ENCODE peak calls at places on chromosomes 3 and 15, in six cellular contexts. One of them, this sample, is unnamed.

GRCh38 chr3:137771401-137772230 is 7.5 kb downstream of the SOX14 start:
- DNase-seq in stomach: no peak
- DNase-seq in HCT116: no peak
- DNase-seq in upper lobe of left lung: peak
- DNase-seq in vagina: no peak
- DNase-seq in esophagus muscularis mucosa: no peak
- DNase-seq in this sample: no peak

GRCh38 chr15:27873825-27874224 is 225.3 kb downstream of the OCA2 start:
- DNase-seq in stomach: no peak
- DNase-seq in vagina: no peak
- DNase-seq in upper lobe of left lung: no peak
- DNase-seq in HCT116: no peak
- DNase-seq in esophagus muscularis mucosa: no peak
- DNase-seq in this sample: no peak

GRCh38 chr15:27082019-27082418 is 111.0 kb downstream of the GABRG3 start:
- DNase-seq in vagina: no peak
- DNase-seq in HCT116: no peak
- DNase-seq in upper lobe of left lung: no peak
- DNase-seq in esophagus muscularis mucosa: no peak
- DNase-seq in stomach: no peak
- DNase-seq in this sample: no peak

GRCh38 chr3:156252656-156253055 is 132.3 kb downstream of the KCNAB1 start:
- DNase-seq in upper lobe of left lung: no peak
- DNase-seq in stomach: no peak
- DNase-seq in HCT116: no peak
- DNase-seq in esophagus muscularis mucosa: no peak
- DNase-seq in vagina: no peak
- DNase-seq in this sample: no peak

GRCh38 chr3:182078929-182079328 is 367.2 kb downstream of the SOX2 start:
- DNase-seq in vagina: no peak
- DNase-seq in upper lobe of left lung: no peak
- DNase-seq in stomach: no peak
- DNase-seq in esophagus muscularis mucosa: no peak
- DNase-seq in HCT116: no peak
- DNase-seq in this sample: no peak

GRCh38 chr15:76059320-76060097 is at the start of gene TMEM266:
- DNase-seq in upper lobe of left lung: peak
- DNase-seq in HCT116: no peak
- DNase-seq in vagina: no peak
- DNase-seq in esophagus muscularis mucosa: no peak
- DNase-seq in stomach: peak
- DNase-seq in this sample: no peak

GRCh38 chr15:29670266-29670665 is 152.0 kb downstream of the TJP1 start:
- DNase-seq in vagina: no peak
- DNase-seq in stomach: no peak
- DNase-seq in upper lobe of left lung: no peak
- DNase-seq in HCT116: no peak
- DNase-seq in esophagus muscularis mucosa: no peak
- DNase-seq in this sample: no peak

GRCh38 chr15:82571722-82572222 is 31.5 kb upstream of the RPS17 start:
- DNase-seq in vagina: peak
- DNase-seq in stomach: peak
- DNase-seq in HCT116: no peak
- DNase-seq in esophagus muscularis mucosa: no peak
- DNase-seq in upper lobe of left lung: peak
- DNase-seq in this sample: peak

GRCh38 chr15:41961014-41961518 is 11.3 kb downstream of the EHD4 start:
- DNase-seq in vagina: no peak
- DNase-seq in esophagus muscularis mucosa: no peak
- DNase-seq in upper lobe of left lung: no peak
- DNase-seq in stomach: no peak
- DNase-seq in HCT116: no peak
- DNase-seq in this sample: no peak

GRCh38 chr3:141834296-141834695 is 42.1 kb upstream of the ATP1B3 start:
- DNase-seq in esophagus muscularis mucosa: no peak
- DNase-seq in upper lobe of left lung: no peak
- DNase-seq in HCT116: no peak
- DNase-seq in stomach: no peak
- DNase-seq in vagina: no peak
- DNase-seq in this sample: no peak

GRCh38 chr3:107657971-107658370 is 135.2 kb downstream of the BBX start:
- DNase-seq in esophagus muscularis mucosa: no peak
- DNase-seq in stomach: no peak
- DNase-seq in upper lobe of left lung: no peak
- DNase-seq in vagina: no peak
- DNase-seq in HCT116: no peak
- DNase-seq in this sample: no peak

GRCh38 chr15:57255751-57256150 is 120.6 kb upstream of the CGNL1 start:
- DNase-seq in HCT116: no peak
- DNase-seq in stomach: no peak
- DNase-seq in esophagus muscularis mucosa: no peak
- DNase-seq in vagina: no peak
- DNase-seq in upper lobe of left lung: no peak
- DNase-seq in this sample: no peak

GRCh38 chr3:148796799-148797198 is 30.8 kb upstream of the CPB1 start:
- DNase-seq in upper lobe of left lung: no peak
- DNase-seq in esophagus muscularis mucosa: no peak
- DNase-seq in HCT116: peak
- DNase-seq in stomach: no peak
- DNase-seq in vagina: no peak
- DNase-seq in this sample: no peak

GRCh38 chr15:62549345-62549970 is 384.4 kb upstream of the C2CD4B start:
- DNase-seq in HCT116: peak
- DNase-seq in upper lobe of left lung: no peak
- DNase-seq in vagina: no peak
- DNase-seq in stomach: peak
- DNase-seq in esophagus muscularis mucosa: no peak
- DNase-seq in this sample: no peak

GRCh38 chr3:197793246-197793645 is 2.2 kb downstream of the LRCH3 start:
- DNase-seq in esophagus muscularis mucosa: no peak
- DNase-seq in upper lobe of left lung: no peak
- DNase-seq in vagina: no peak
- DNase-seq in stomach: no peak
- DNase-seq in HCT116: no peak
- DNase-seq in this sample: no peak

GRCh38 chr3:162391301-162391700 is 894.7 kb downstream of the OTOL1 start:
- DNase-seq in upper lobe of left lung: no peak
- DNase-seq in esophagus muscularis mucosa: no peak
- DNase-seq in vagina: no peak
- DNase-seq in HCT116: no peak
- DNase-seq in stomach: no peak
- DNase-seq in this sample: no peak

GRCh38 chr15:29070471-29071192 is 184.9 kb downstream of the APBA2 start:
- DNase-seq in stomach: no peak
- DNase-seq in upper lobe of left lung: no peak
- DNase-seq in vagina: no peak
- DNase-seq in esophagus muscularis mucosa: no peak
- DNase-seq in HCT116: no peak
- DNase-seq in this sample: no peak

GRCh38 chr15:40266828-40267304 is 16.0 kb downstream of the ANKRD63 start:
- DNase-seq in upper lobe of left lung: no peak
- DNase-seq in stomach: peak
- DNase-seq in HCT116: peak
- DNase-seq in vagina: peak
- DNase-seq in esophagus muscularis mucosa: no peak
- DNase-seq in this sample: no peak

GRCh38 chr3:50050361-50050760 is 38.4 kb upstream of the RBM5 start:
- DNase-seq in esophagus muscularis mucosa: no peak
- DNase-seq in HCT116: no peak
- DNase-seq in upper lobe of left lung: no peak
- DNase-seq in vagina: no peak
- DNase-seq in stomach: no peak
- DNase-seq in this sample: no peak

GRCh38 chr3:14775574-14775973 is 43.2 kb upstream of the FGD5 start:
- DNase-seq in vagina: no peak
- DNase-seq in esophagus muscularis mucosa: peak
- DNase-seq in HCT116: no peak
- DNase-seq in upper lobe of left lung: no peak
- DNase-seq in stomach: peak
- DNase-seq in this sample: no peak

GRCh38 chr3:56277236-56277635 is 191.0 kb downstream of the ERC2 start:
- DNase-seq in HCT116: no peak
- DNase-seq in vagina: no peak
- DNase-seq in esophagus muscularis mucosa: no peak
- DNase-seq in upper lobe of left lung: no peak
- DNase-seq in stomach: no peak
- DNase-seq in this sample: no peak

GRCh38 chr3:32304510-32304909 is 66.0 kb downstream of the CMTM8 start:
- DNase-seq in vagina: no peak
- DNase-seq in stomach: no peak
- DNase-seq in HCT116: no peak
- DNase-seq in upper lobe of left lung: no peak
- DNase-seq in esophagus muscularis mucosa: no peak
- DNase-seq in this sample: no peak

GRCh38 chr15:75861750-75862402 is 18.6 kb downstream of the UBE2Q2 start:
- DNase-seq in stomach: no peak
- DNase-seq in HCT116: no peak
- DNase-seq in vagina: no peak
- DNase-seq in upper lobe of left lung: no peak
- DNase-seq in esophagus muscularis mucosa: no peak
- DNase-seq in this sample: no peak

GRCh38 chr3:100992086-100993033 is 861 bp downstream of the ABI3BP start:
- DNase-seq in upper lobe of left lung: no peak
- DNase-seq in HCT116: no peak
- DNase-seq in stomach: no peak
- DNase-seq in vagina: no peak
- DNase-seq in esophagus muscularis mucosa: no peak
- DNase-seq in this sample: no peak

GRCh38 chr3:100994187-100994586 is 966 bp upstream of the ABI3BP start:
- DNase-seq in esophagus muscularis mucosa: no peak
- DNase-seq in HCT116: no peak
- DNase-seq in vagina: no peak
- DNase-seq in upper lobe of left lung: no peak
- DNase-seq in stomach: no peak
- DNase-seq in this sample: no peak

GRCh38 chr3:100994809-100995208 is 1.6 kb upstream of the ABI3BP start:
- DNase-seq in esophagus muscularis mucosa: no peak
- DNase-seq in HCT116: no peak
- DNase-seq in vagina: no peak
- DNase-seq in stomach: no peak
- DNase-seq in upper lobe of left lung: no peak
- DNase-seq in this sample: no peak

GRCh38 chr3:100988080-100988479 is 5.1 kb downstream of the ABI3BP start:
- DNase-seq in vagina: no peak
- DNase-seq in HCT116: no peak
- DNase-seq in upper lobe of left lung: no peak
- DNase-seq in esophagus muscularis mucosa: no peak
- DNase-seq in stomach: no peak
- DNase-seq in this sample: no peak

GRCh38 chr3:100993309-100993708 is at the start of gene ABI3BP:
- DNase-seq in stomach: peak
- DNase-seq in upper lobe of left lung: peak
- DNase-seq in vagina: no peak
- DNase-seq in HCT116: peak
- DNase-seq in esophagus muscularis mucosa: no peak
- DNase-seq in this sample: peak
- TF ChIP-seq POLR2A in stomach: no peak
- TF ChIP-seq POLR2A in upper lobe of left lung: no peak
- TF ChIP-seq POLR2A in vagina: no peak
- TF ChIP-seq POLR2A in HCT116: no peak
- TF ChIP-seq POLR2A in esophagus muscularis mucosa: no peak
- TF ChIP-seq POLR2A in this sample: no peak

DNA sequence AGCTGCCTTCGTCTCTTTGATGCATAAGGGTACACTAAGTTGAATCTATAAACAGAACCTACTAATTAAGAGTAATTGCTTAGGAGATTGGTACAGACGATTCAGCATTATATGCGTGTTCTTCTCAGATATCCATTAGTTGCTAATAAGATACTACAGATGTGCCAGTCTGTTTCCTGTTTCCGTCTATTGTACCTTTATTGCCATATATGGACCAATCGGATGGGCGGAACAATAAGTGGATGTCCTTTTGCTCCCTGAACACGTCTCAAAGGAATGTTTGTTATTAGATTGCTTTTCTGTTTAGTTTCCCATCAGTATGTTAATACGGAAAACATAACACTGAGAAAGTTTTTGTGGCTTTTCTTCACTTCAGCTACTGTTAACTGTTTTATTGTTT is 276.6 kb upstream of the RARB start:
- DNase-seq in vagina: no peak
- DNase-seq in stomach: no peak
- DNase-seq in upper lobe of left lung: no peak
- DNase-seq in HCT116: no peak
- DNase-seq in esophagus muscularis mucosa: no peak
- DNase-seq in this sample: no peak
- TF ChIP-seq POLR2AphosphoS5 in vagina: no peak
- TF ChIP-seq POLR2AphosphoS5 in stomach: no peak
- TF ChIP-seq POLR2AphosphoS5 in upper lobe of left lung: no peak
- TF ChIP-seq POLR2AphosphoS5 in HCT116: no peak
- TF ChIP-seq POLR2AphosphoS5 in esophagus muscularis mucosa: no peak
- TF ChIP-seq POLR2AphosphoS5 in this sample: no peak

GRCh38 chr3:64291345-64291744 is 66.1 kb upstream of the PRICKLE2 start:
- DNase-seq in esophagus muscularis mucosa: no peak
- DNase-seq in upper lobe of left lung: no peak
- DNase-seq in stomach: no peak
- DNase-seq in HCT116: no peak
- DNase-seq in vagina: peak
- DNase-seq in this sample: no peak
- H3K27ac ChIP-seq in esophagus muscularis mucosa: peak
- H3K27ac ChIP-seq in upper lobe of left lung: peak
- H3K27ac ChIP-seq in stomach: peak
- H3K27ac ChIP-seq in HCT116: no peak
- H3K27ac ChIP-seq in vagina: peak
- H3K27ac ChIP-seq in this sample: peak

GRCh38 chr15:101326026-101326315 is 30.9 kb upstream of the SNRPA1 start:
- DNase-seq in upper lobe of left lung: no peak
- DNase-seq in HCT116: no peak
- DNase-seq in esophagus muscularis mucosa: no peak
- DNase-seq in stomach: no peak
- DNase-seq in vagina: no peak
- DNase-seq in this sample: no peak
- TF ChIP-seq POLR2A in upper lobe of left lung: no peak
- TF ChIP-seq POLR2A in HCT116: no peak
- TF ChIP-seq POLR2A in esophagus muscularis mucosa: no peak
- TF ChIP-seq POLR2A in stomach: no peak
- TF ChIP-seq POLR2A in vagina: no peak
- TF ChIP-seq POLR2A in this sample: no peak

DNA sequence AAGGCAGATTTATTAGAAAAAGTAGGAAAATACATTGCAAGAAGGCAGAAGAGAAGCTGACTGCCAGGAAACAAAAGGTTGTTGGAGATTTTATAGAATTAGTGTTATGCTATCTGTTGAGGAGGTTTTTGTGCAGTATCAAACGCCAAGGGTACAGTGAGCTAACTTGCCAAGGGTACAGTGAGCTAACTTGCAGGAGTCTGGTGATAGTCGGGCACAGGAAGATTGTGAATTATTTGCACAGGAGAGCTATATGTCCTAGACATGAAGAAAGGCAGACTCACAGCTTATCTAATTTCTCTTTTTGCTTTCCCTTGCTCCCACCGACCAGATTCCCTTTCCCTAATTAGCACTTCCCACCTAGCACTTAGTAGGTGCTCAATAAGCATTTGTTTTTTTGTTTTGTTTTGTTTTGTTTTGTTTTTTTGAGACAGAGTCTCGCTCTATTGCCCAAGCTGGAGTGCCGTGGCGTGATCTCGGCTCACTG is 2.7 kb upstream of the CSK start:
- DNase-seq in upper lobe of left lung: no peak
- DNase-seq in vagina: no peak
- DNase-seq in HCT116: no peak
- DNase-seq in stomach: no peak
- DNase-seq in esophagus muscularis mucosa: no peak
- DNase-seq in this sample: no peak
- TF ChIP-seq POLR2AphosphoS5 in upper lobe of left lung: no peak
- TF ChIP-seq POLR2AphosphoS5 in vagina: no peak
- TF ChIP-seq POLR2AphosphoS5 in HCT116: no peak
- TF ChIP-seq POLR2AphosphoS5 in stomach: no peak
- TF ChIP-seq POLR2AphosphoS5 in esophagus muscularis mucosa: no peak
- TF ChIP-seq POLR2AphosphoS5 in this sample: no peak

This sample was measured in suprapubic skin.